ENCODE peak calls at places on chromosomes 6 and 20, in four cellular contexts. X is K562, E is HepG2, W is HCT116. D is an unnamed sample.

GRCh38 chr20:13259921-13260320 is 38.8 kb downstream of the ISM1 start:
- DNase-seq in X (no peak), E (no peak), W (no peak), D (no peak)

GRCh38 chr6:112770341-112770740 is 423.2 kb downstream of the RFPL4B start:
- DNase-seq in X (no peak), E (no peak), W (no peak), D (no peak)

GRCh38 chr20:12966468-12967085 is 42.2 kb upstream of the SPTLC3 start:
- DNase-seq in X (no peak), E (peak; percentile 65), W (no peak), D (no peak)

GRCh38 chr6:105087571-105088211 is 92.1 kb downstream of the POPDC3 start:
- DNase-seq in X (peak; percentile 69), E (peak; percentile 46), W (peak; percentile 41), D (peak; percentile 6)

GRCh38 chr6:77038801-77039200 is 424.5 kb downstream of the HTR1B start:
- DNase-seq in X (no peak), E (no peak), W (no peak), D (no peak)

GRCh38 chr6:83767033-83767432 is 58.1 kb upstream of the SNAP91 start:
- DNase-seq in X (no peak), E (no peak), W (no peak), D (no peak)

GRCh38 chr6:143068001-143068400 is 7.3 kb downstream of the AIG1 start:
- DNase-seq in X (no peak), E (no peak), W (no peak), D (no peak)

GRCh38 chr20:23130622-23130916 is 44.4 kb upstream of the CD93 start:
- DNase-seq in X (no peak), E (no peak), W (no peak), D (no peak)

GRCh38 chr6:13559251-13559650 is 15.2 kb upstream of the SIRT5 start:
- DNase-seq in X (no peak), E (peak; percentile 36), W (no peak), D (no peak)
- TF ChIP-seq REST in X (no peak), E (no peak), W (no peak), D (no peak)

GRCh38 chr20:1277529-1278322 is 11.6 kb downstream of the SNPH start:
- DNase-seq in X (no peak), E (no peak), W (no peak), D (no peak)
- H3K27ac ChIP-seq in X (peak overlapping the region; percentile 22), E (no peak overlapping the region), W (no peak overlapping the region), D (no peak overlapping the region)

GRCh38 chr6:35919827-35920751 is 809 bp downstream of the SRPK1 start:
- DNase-seq in X (peak; percentile 65), E (peak; percentile 56), W (no peak), D (no peak)

GRCh38 chr6:35922139-35922554 is 1.2 kb upstream of the SRPK1 start:
- DNase-seq in X (peak; percentile 41), E (peak; percentile 54), W (no peak), D (no peak)

GRCh38 chr6:35919085-35919826 is 1.6 kb downstream of the SRPK1 start:
- DNase-seq in X (peak; percentile 37), E (peak; percentile 75), W (no peak), D (peak; percentile 68)

GRCh38 chr6:35924146-35924545 is 3.2 kb upstream of the SRPK1 start:
- DNase-seq in X (no peak), E (no peak), W (no peak), D (no peak)

GRCh38 chr6:35920793-35921732 is at the start of gene SRPK1:
- DNase-seq in X (peak; percentile 98), E (peak; percentile 87), W (peak; percentile 72), D (peak; percentile 86)
- TF ChIP-seq REST in X (no peak), E (no peak), W (no peak), D (peak; percentile 32)

GRCh38 chr6:75206338-75207210 is 721 bp upstream of the COL12A1 start:
- DNase-seq in X (no peak), E (no peak), W (no peak), D (no peak)

GRCh38 chr6:75209432-75209723 is 3.5 kb upstream of the COL12A1 start:
- DNase-seq in X (no peak), E (no peak), W (no peak), D (no peak)

GRCh38 chr6:75205776-75206334 is at the start of gene COL12A1:
- DNase-seq in X (no peak), E (no peak), W (peak; percentile 80), D (no peak)

GRCh38 chr6:75208564-75209431 is 2.9 kb upstream of the COL12A1 start:
- DNase-seq in X (peak; percentile 81), E (peak; percentile 58), W (peak; percentile 66), D (peak; percentile 35)

DNA sequence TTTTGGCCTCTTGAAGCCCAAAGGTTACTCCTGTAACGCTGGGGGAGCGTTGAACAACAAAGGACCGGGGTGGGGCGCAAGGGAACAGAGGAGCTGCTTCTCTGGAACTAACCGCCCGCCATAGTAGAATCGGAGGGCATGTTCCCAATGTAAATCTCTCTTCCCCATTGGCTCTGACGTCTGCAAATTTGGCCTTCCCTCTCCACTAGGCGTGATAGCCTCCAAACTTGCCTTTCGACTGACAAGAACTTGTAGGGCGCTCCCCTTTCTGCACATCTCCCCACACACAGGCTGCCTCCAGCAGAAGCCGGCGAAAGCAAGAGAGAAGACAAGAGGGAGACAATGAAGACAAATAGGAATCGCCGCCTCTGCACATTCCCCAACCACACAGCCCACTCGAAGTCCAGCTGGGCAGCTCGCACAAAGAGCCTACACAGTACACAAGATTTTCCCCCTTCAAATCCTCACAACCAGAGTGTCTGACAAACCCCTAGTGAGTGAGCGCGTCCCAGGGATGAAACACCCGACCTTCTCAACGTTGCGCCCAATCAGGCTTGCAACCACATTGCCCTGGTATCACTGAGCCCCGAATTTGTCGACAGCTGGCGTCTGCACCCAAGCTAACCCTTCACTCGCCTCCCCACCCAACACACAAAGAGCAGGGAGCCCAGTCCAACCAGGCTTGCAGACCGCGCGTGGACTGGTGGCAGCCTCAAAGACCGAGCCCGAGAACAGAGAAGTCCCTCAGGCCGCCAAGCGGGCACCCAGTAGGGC is 1.5 kb upstream of the COL12A1 start:
- DNase-seq in X (no peak), E (no peak), W (no peak), D (no peak)
- H3K27ac ChIP-seq in X (no peak overlapping the region), E (no peak overlapping the region), W (no peak overlapping the region), D (no peak overlapping the region)

DNA sequence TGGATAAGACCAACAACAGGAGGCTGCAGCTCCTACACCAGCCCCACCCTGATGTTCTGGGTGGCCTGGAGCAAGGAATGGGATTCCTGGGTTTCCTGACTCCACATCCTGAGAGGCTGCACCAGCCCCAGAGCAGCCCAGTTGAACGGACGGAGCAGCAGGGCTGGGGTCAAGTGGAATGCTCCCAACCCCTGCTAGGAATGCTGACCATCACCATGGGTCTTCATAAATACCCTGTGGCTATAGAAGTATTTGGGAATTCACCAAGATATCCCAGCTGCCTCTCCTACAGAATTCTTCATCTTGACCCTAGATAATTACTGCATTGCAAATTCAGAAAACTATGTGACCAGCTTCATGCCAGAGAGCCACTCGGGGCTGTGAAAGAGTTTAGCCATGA is 180.3 kb downstream of the THBS2 start:
- DNase-seq in X (no peak), E (no peak), W (no peak), D (no peak)
- TF ChIP-seq REST in X (no peak), E (no peak), W (no peak), D (no peak)

GRCh38 chr6:110491299-110491643 is 14.9 kb upstream of the SLC22A16 start:
- DNase-seq in X (no peak), E (no peak), W (no peak), D (no peak)
- H3K27ac ChIP-seq in X (no peak overlapping the region), E (no peak overlapping the region), W (no peak overlapping the region), D (no peak overlapping the region)